ENCODE peak calls at places on chromosomes 1 and 21, in seven cellular contexts. Q is hepatocyte, V is GM20000, O is pancreas, M is HL-60, Z is MCF 10A, U is HCT116. R is an unnamed sample.

GRCh38 chr1:84598418-84598817 is 24.2 kb upstream of the CTBS start:
- DNase-seq in V (no peak), U (no peak), Q (no peak), O (no peak), M (no peak), Z (no peak), R (no peak)

GRCh38 chr1:202952818-202953217 is 5.3 kb downstream of the ADIPOR1 start:
- DNase-seq in Z (peak; percentile 93), V (no peak), M (peak; percentile 96), U (no peak), Q (no peak), O (no peak), R (no peak)

GRCh38 chr1:229027622-229028182 is 243.2 kb upstream of the RAB4A start:
- DNase-seq in V (no peak), M (peak; percentile 98), U (no peak), Q (peak; percentile 59), O (no peak), Z (peak; percentile 97), R (no peak)

GRCh38 chr1:92749024-92749634 is 35.8 kb downstream of the EVI5 start:
- DNase-seq in M (peak; percentile 38), Z (peak; percentile 74), Q (peak; percentile 61), U (peak; percentile 51), O (no peak), V (peak; percentile 61), R (peak; percentile 68)

GRCh38 chr1:42935313-42935624 is 23.4 kb downstream of the SLC2A1 start:
- DNase-seq in Z (no peak), M (no peak), Q (no peak), V (no peak), O (no peak), U (no peak), R (no peak)

GRCh38 chr1:55724551-55725325 is 509.6 kb upstream of the USP24 start:
- DNase-seq in Z (peak; percentile 70), V (no peak), M (no peak), Q (no peak), U (no peak), O (no peak), R (no peak)

GRCh38 chr1:99756598-99756997 is 9.8 kb downstream of the FRRS1 start:
- DNase-seq in M (no peak), O (no peak), Z (peak; percentile 68), V (no peak), Q (no peak), U (peak; percentile 51), R (no peak)

GRCh38 chr21:35628331-35628730 is 432.0 kb downstream of the SETD4 start:
- DNase-seq in Q (no peak), U (no peak), V (no peak), O (no peak), Z (no peak), M (no peak), R (no peak)

GRCh38 chr1:111402083-111402482 is 25.5 kb downstream of the OVGP1 start:
- DNase-seq in M (no peak), U (no peak), V (no peak), Z (no peak), O (no peak), Q (no peak), R (no peak)

GRCh38 chr1:27605796-27606707 is 2.1 kb upstream of the AHDC1 start:
- DNase-seq in M (no peak), U (peak; percentile 51), V (peak; percentile 72), Q (peak; percentile 75), Z (peak; percentile 64), O (no peak), R (peak; percentile 54)

GRCh38 chr1:222546091-222546490 is 1.8 kb downstream of the HHIPL2 start:
- DNase-seq in U (no peak), O (no peak), M (no peak), V (no peak), Q (no peak), Z (peak; percentile 57), R (no peak)

GRCh38 chr1:119336738-119337315 is 31.8 kb upstream of the HAO2 start:
- DNase-seq in Z (no peak), O (no peak), M (no peak), V (no peak), U (no peak), Q (no peak), R (no peak)

GRCh38 chr1:203661572-203661971 is 34.9 kb downstream of the ATP2B4 start:
- DNase-seq in V (no peak), M (no peak), Z (no peak), O (peak; percentile 79), Q (no peak), U (peak; percentile 65), R (no peak)

GRCh38 chr1:79304131-79304530 is 297.6 kb upstream of the ADGRL4 start:
- DNase-seq in U (no peak), M (no peak), Z (peak; percentile 54), Q (no peak), V (no peak), O (no peak), R (no peak)
- TF ChIP-seq CTCF in U (no peak), M (no peak), Z (no peak), Q (no peak), V (no peak), O (no peak), R (no peak)

GRCh38 chr1:8902765-8903164 is 24.3 kb upstream of the ENO1 start:
- DNase-seq in V (no peak), O (no peak), M (no peak), U (no peak), Z (peak; percentile 56), Q (no peak), R (no peak)
- TF ChIP-seq CTCF in V (no peak), O (no peak), M (no peak), U (peak; percentile 39), Z (no peak), Q (no peak), R (no peak)

DNA sequence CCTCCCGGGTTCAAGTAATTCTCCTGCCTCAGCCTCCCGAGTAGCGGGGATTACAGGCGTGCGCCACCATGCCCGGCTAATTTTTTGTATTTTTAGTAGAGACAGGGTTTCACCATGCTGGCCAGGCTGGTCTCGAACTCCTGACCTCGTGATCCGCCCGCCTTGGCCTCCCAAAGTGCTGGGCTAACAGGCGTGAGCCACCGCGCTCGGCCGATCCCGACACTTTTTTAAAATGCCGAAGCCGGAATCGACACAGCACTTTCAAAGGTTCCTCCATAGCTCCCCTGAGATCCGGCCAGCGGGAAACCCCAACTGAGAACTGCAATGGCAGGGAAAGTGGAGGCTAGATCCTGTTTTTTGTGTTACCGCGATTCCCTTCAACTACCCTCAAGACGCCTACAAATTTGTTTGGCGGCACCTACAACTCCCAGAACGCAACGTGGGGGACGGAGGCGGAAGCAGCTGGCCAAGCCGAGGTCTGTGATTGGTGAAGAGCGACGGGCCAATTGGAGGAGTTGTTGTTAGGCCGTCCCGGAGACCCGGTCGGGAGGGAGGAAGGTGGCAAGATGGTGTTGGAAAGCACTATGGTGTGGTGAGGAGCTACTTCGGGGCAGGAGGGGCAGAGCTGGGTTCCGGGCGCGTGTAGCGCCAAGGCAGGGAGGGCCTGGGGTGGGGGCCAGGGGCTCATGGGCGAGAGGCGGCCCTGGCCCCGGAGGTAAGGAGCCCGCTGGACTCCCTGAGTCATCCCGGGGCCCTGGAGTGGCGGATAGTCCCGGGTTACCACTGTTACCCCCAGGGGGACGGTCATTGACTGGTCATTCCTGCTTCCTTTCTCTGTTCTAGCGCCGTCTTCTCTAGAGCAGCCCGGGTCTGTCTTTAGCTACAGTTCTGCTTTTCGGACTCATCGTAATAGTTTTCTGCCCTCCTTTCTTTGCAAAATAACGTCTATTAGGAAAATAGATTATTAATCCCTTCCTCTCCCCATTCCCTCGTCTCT is at the start of gene PSMD4:
- DNase-seq in Z (peak; percentile 99), O (peak; percentile 90), U (peak; percentile 94), Q (peak; percentile 96), M (peak; percentile 96), V (peak; percentile 96), R (peak; percentile 99)
- TF ChIP-seq CTCF in Z (no peak), O (no peak), U (no peak), Q (no peak), M (no peak), V (no peak), R (no peak)

GRCh38 chr1:205584732-205585131 is 47.1 kb downstream of the ELK4 start:
- DNase-seq in V (no peak), Q (no peak), U (no peak), M (no peak), Z (no peak), O (no peak), R (no peak)
- TF ChIP-seq CTCF in V (peak; percentile 14), Q (peak; percentile 16), U (peak; percentile 41), M (no peak), Z (peak; percentile 65), O (no peak), R (peak; percentile 25)